ENCODE peak calls at places on chromosomes 6 and 20, in ten cellular contexts. S is T-cell; N is hepatic stellate cell; T is activated naive CD4-positive, alpha-beta T cell treated with anti-CD3 and anti-CD28 coated beads, Interleukin-2, amount 50 U/mL, for 16 hours; H is amygdala; V is psoas muscle; Y is HEK293T; Q is anterior cingulate cortex; J is NCI-H1436; B is stimulated activated CD4-positive, alpha-beta T cell treated with anti-CD3 and anti-CD28 coated beads, Interleukin-1b, Interleukin-23, amount 100 ng/mL, for 48 hours. G is an unnamed sample.

GRCh38 chr6:23533311-23533710 is 592.7 kb upstream of the NRSN1 start:
- DNase-seq in S (no peak), N (no peak), T (no peak), H (no peak), V (no peak), Y (no peak), Q (no peak), J (no peak), B (no peak), G (no peak)

GRCh38 chr20:38673731-38674177 is 50.5 kb upstream of the SLC32A1 start:
- DNase-seq in S (no peak), N (no peak), T (no peak), H (no peak), V (no peak), Y (peak; percentile 34), Q (no peak), J (no peak), B (no peak), G (no peak)

GRCh38 chr6:167045828-167046580 is 46.8 kb downstream of the CEP43 start:
- DNase-seq in S (no peak), N (no peak), T (no peak), H (no peak), V (no peak), Y (no peak), Q (no peak), J (no peak), B (no peak), G (no peak)

GRCh38 chr20:54139188-54139587 is 34.6 kb downstream of the CYP24A1 start:
- DNase-seq in S (no peak), N (no peak), T (no peak), H (no peak), V (no peak), Y (no peak), Q (no peak), J (no peak), B (no peak), G (no peak)

GRCh38 chr6:14333556-14334305 is 216.2 kb downstream of the CD83 start:
- DNase-seq in S (no peak), N (no peak), T (no peak), H (no peak), V (no peak), Y (no peak), Q (no peak), J (no peak), B (no peak), G (no peak)

GRCh38 chr6:170292111-170292777 is 1.4 kb upstream of the DLL1 start:
- DNase-seq in S (no peak), N (no peak), T (no peak), H (no peak), V (no peak), Y (no peak), Q (no peak), J (no peak), B (no peak), G (no peak)

GRCh38 chr6:157213897-157214296 is 109.4 kb downstream of the TMEM242 start:
- DNase-seq in S (no peak), N (no peak), T (no peak), H (no peak), V (no peak), Y (no peak), Q (no peak), J (no peak), B (no peak), G (no peak)

GRCh38 chr6:110090876-110091275 is 88.6 kb downstream of the WASF1 start:
- DNase-seq in S (no peak), N (no peak), T (no peak), H (no peak), V (no peak), Y (no peak), Q (no peak), J (no peak), B (no peak), G (no peak)

GRCh38 chr6:155436981-155437749 is 18.5 kb downstream of the NOX3 start:
- DNase-seq in S (no peak), N (peak; percentile 17), T (no peak), H (no peak), V (no peak), Y (no peak), Q (no peak), J (no peak), B (no peak), G (peak; percentile 80)

GRCh38 chr20:21396045-21396893 is 1.1 kb downstream of the NKX2-4 start:
- DNase-seq in S (no peak), N (no peak), T (peak; percentile 20), H (no peak), V (no peak), Y (no peak), Q (no peak), J (no peak), B (peak; percentile 4), G (no peak)

GRCh38 chr6:11273406-11274065 is 41.1 kb upstream of the NEDD9 start:
- DNase-seq in S (no peak), N (no peak), T (no peak), H (no peak), V (no peak), Y (no peak), Q (no peak), J (no peak), B (no peak), G (no peak)

GRCh38 chr6:136429681-136430080 is 120.5 kb downstream of the MAP7 start:
- DNase-seq in S (no peak), N (no peak), T (no peak), H (no peak), V (no peak), Y (no peak), Q (no peak), J (no peak), B (no peak), G (no peak)

GRCh38 chr6:170099387-170099786 is 191.5 kb downstream of the DLL1 start:
- DNase-seq in S (no peak), N (no peak), T (no peak), H (no peak), V (no peak), Y (no peak), Q (no peak), J (no peak), B (no peak), G (no peak)

GRCh38 chr20:48807586-48808381 is 20.0 kb downstream of the PREX1 start:
- DNase-seq in S (no peak), N (no peak), T (no peak), H (peak; percentile 51), V (no peak), Y (no peak), Q (peak; percentile 62), J (no peak), B (no peak), G (no peak)

G was measured in adrenal gland.